ENCODE peak calls at places on chromosomes 7 and 10, in five cellular contexts. H is GM23338; D is CD8-positive, alpha-beta memory T cell; W is transverse colon; Q is Peyer's patch. P is an unnamed sample.

GRCh38 chr10:92848441-92849233 is at the start of gene EXOC6:
- DNase-seq in W (peak; percentile 86), H (peak; percentile 85), Q (peak; percentile 93), D (peak; percentile 81), P (peak; percentile 87)

GRCh38 chr10:102678842-102679289 is 34.6 kb downstream of the TRIM8 start:
- DNase-seq in H (peak; percentile 93), Q (peak; percentile 85), W (peak; percentile 71), D (no peak), P (peak; percentile 57)

GRCh38 chr7:55552320-55553086 is 19.8 kb downstream of the VOPP1 start:
- DNase-seq in H (no peak), W (peak; percentile 70), D (no peak), Q (peak; percentile 81), P (peak; percentile 88)

GRCh38 chr7:36441344-36442022 is 51.8 kb downstream of the ANLN start:
- DNase-seq in W (no peak), D (no peak), H (peak; percentile 57), Q (no peak), P (no peak)

GRCh38 chr10:132757171-132757570 is 28.8 kb downstream of the NKX6-2 start:
- DNase-seq in Q (no peak), D (no peak), W (no peak), H (no peak), P (no peak)

GRCh38 chr10:30353851-30354250 is 4.8 kb upstream of the MTPAP start:
- DNase-seq in Q (no peak), H (no peak), W (no peak), D (no peak), P (no peak)

GRCh38 chr7:34107306-34107705 is 202.0 kb downstream of the BMPER start:
- DNase-seq in Q (no peak), D (no peak), W (no peak), H (no peak), P (no peak)

GRCh38 chr10:129949411-129950335 is 14.4 kb downstream of the EBF3 start:
- DNase-seq in Q (peak; percentile 40), D (no peak), W (no peak), H (peak; percentile 77), P (no peak)

GRCh38 chr10:21278491-21279216 is 246.8 kb downstream of the SKIDA1 start:
- DNase-seq in Q (peak; percentile 93), W (peak; percentile 88), D (peak; percentile 12), H (peak; percentile 98), P (peak; percentile 70)

GRCh38 chr7:44306608-44307007 is 18.8 kb downstream of the CAMK2B start:
- DNase-seq in D (no peak), W (no peak), H (no peak), Q (no peak), P (no peak)

GRCh38 chr7:82109288-82109687 is 334.3 kb downstream of the CACNA2D1 start:
- DNase-seq in W (no peak), H (no peak), Q (no peak), D (no peak), P (no peak)

GRCh38 chr7:137978464-137979237 is 23.2 kb downstream of the CREB3L2 start:
- DNase-seq in D (no peak), H (no peak), Q (peak; percentile 61), W (peak; percentile 41), P (no peak)

GRCh38 chr10:89100680-89101079 is 106.4 kb downstream of the CH25H start:
- DNase-seq in D (no peak), W (no peak), Q (no peak), H (no peak), P (no peak)

GRCh38 chr7:80498481-80499349 is 13.1 kb downstream of the GNAT3 start:
- DNase-seq in D (no peak), W (no peak), H (no peak), Q (no peak), P (no peak)

GRCh38 chr7:117132385-117133120 is 179.3 kb downstream of the ST7 start:
- DNase-seq in Q (no peak), W (no peak), H (no peak), D (no peak), P (no peak)

GRCh38 chr10:95244152-95244551 is 46.7 kb downstream of the PDLIM1 start:
- DNase-seq in D (no peak), Q (no peak), H (no peak), W (no peak), P (no peak)

GRCh38 chr10:119408969-119409371 is 133.5 kb downstream of the RGS10 start:
- DNase-seq in H (no peak), D (no peak), Q (no peak), W (no peak), P (no peak)

GRCh38 chr7:23931633-23932032 is 221.6 kb downstream of the STK31 start:
- DNase-seq in H (no peak), Q (no peak), D (no peak), W (no peak), P (no peak)

GRCh38 chr7:3254718-3255117 is 46.3 kb upstream of the SDK1 start:
- DNase-seq in H (no peak), D (no peak), W (no peak), Q (no peak), P (no peak)

GRCh38 chr10:103448751-103449150 is 3.4 kb downstream of the CALHM2 start:
- DNase-seq in H (no peak), W (peak; percentile 38), D (no peak), Q (peak; percentile 62), P (no peak)

GRCh38 chr10:983951-984705 is 4.1 kb upstream of the GTPBP4 start:
- DNase-seq in D (no peak), H (no peak), W (no peak), Q (peak; percentile 46), P (peak; percentile 84)

GRCh38 chr10:125122566-125122965 is 37.8 kb downstream of the CTBP2 start:
- DNase-seq in W (no peak), D (no peak), Q (no peak), H (no peak), P (no peak)

GRCh38 chr10:101573885-101574284 is 14.2 kb downstream of the POLL start:
- DNase-seq in D (no peak), W (no peak), Q (no peak), H (no peak), P (no peak)

GRCh38 chr10:129373231-129373630 is 93.8 kb upstream of the MGMT start:
- DNase-seq in Q (no peak), H (no peak), W (no peak), D (no peak), P (no peak)

GRCh38 chr7:116632349-116632748 is 39.6 kb upstream of the MET start:
- DNase-seq in W (no peak), D (no peak), H (no peak), Q (no peak), P (no peak)

GRCh38 chr10:114261116-114261515 is 22.1 kb downstream of the VWA2 start:
- DNase-seq in D (no peak), W (no peak), Q (no peak), H (no peak), P (no peak)

GRCh38 chr10:101710064-101710695 is 15.2 kb upstream of the FBXW4 start:
- DNase-seq in W (no peak), Q (no peak), D (no peak), H (peak; percentile 52), P (no peak)

GRCh38 chr7:43880596-43880995 is 11.3 kb upstream of the MRPS24 start:
- DNase-seq in H (peak; percentile 24), Q (no peak), D (no peak), W (no peak), P (no peak)

GRCh38 chr10:99374526-99374925 is 45.4 kb downstream of the CNNM1 start:
- DNase-seq in H (no peak), D (no peak), W (no peak), Q (no peak), P (no peak)

GRCh38 chr7:117134885-117135552 is 181.7 kb downstream of the ST7 start:
- DNase-seq in D (no peak), Q (no peak), H (no peak), W (no peak), P (no peak)

GRCh38 chr10:98169379-98169778 is 34.9 kb downstream of the R3HCC1L start:
- DNase-seq in Q (no peak), D (no peak), H (no peak), W (no peak), P (no peak)

GRCh38 chr7:28479507-28479947 is 67.2 kb downstream of the CREB5 start:
- DNase-seq in W (no peak), D (no peak), H (no peak), Q (no peak), P (no peak)

GRCh38 chr7:74519395-74519794 is 65.7 kb downstream of the GTF2IRD1 start:
- DNase-seq in W (no peak), Q (no peak), D (no peak), H (no peak), P (no peak)

GRCh38 chr7:116672596-116673503 is 854 bp downstream of the MET start:
- DNase-seq in W (peak; percentile 26), D (no peak), Q (no peak), H (peak; percentile 60), P (peak; percentile 25)

GRCh38 chr10:33596411-33596810 is 261.9 kb upstream of the NRP1 start:
- DNase-seq in H (no peak), Q (no peak), W (no peak), D (no peak), P (no peak)

GRCh38 chr7:11749629-11750028 is 82.4 kb downstream of the THSD7A start:
- DNase-seq in D (no peak), Q (no peak), H (no peak), W (no peak), P (peak; percentile 7)

GRCh38 chr7:107167483-107168232 is 1.1 kb upstream of the HBP1 start:
- DNase-seq in D (peak; percentile 55), Q (no peak), H (peak; percentile 78), W (no peak), P (peak; percentile 79)

GRCh38 chr10:125593644-125594043 is 89.3 kb downstream of the TEX36 start:
- DNase-seq in W (no peak), H (no peak), Q (no peak), D (no peak), P (no peak)

GRCh38 chr10:90136731-90137316 is 435.4 kb downstream of the KIF20B start:
- DNase-seq in H (peak; percentile 48), D (no peak), Q (no peak), W (no peak), P (no peak)

GRCh38 chr10:44978570-44979280 is at the start of gene DEPP1:
- DNase-seq in W (peak; percentile 94), D (no peak), Q (peak; percentile 93), H (peak; percentile 93), P (peak; percentile 87)
- H3K4me3 ChIP-seq in W (peak within 1 kb of the TSS; percentile 59), D (no peak within 1 kb of the TSS), Q (peak within 1 kb of the TSS; percentile 25), H (peak within 1 kb of the TSS; percentile 34), P (peak within 1 kb of the TSS; percentile 30)

GRCh38 chr7:47601119-47601880 is 19.4 kb upstream of the TNS3 start:
- DNase-seq in H (no peak), Q (no peak), W (no peak), D (no peak), P (no peak)
- H3K27ac ChIP-seq in H (no peak overlapping the region), Q (no peak overlapping the region), W (no peak overlapping the region), D (no peak overlapping the region), P (no peak overlapping the region)

DNA sequence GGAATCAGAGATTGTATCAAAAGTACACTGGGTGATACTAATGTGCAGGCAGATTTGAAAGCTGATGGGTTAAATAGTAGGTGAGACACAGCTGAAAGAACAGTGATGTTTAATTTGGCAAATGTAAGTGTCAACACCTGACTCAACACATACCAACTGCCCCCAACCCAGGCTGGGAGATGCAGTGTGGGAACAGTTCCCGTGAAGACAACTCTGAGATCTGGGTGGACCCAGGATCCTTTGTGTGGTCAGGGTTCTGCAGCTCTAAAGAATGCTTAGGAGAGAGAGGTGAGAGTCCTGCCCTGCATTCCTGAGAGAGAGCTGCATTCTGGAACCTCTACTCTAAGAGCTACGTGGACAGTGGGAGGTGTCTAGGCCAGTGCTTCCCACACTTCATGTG is 479.7 kb downstream of the RPS24 start:
- DNase-seq in D (no peak), H (no peak), W (no peak), Q (no peak), P (no peak)
- H3K4me3 ChIP-seq in D (no peak overlapping the region), H (no peak overlapping the region), W (no peak overlapping the region), Q (no peak overlapping the region), P (no peak overlapping the region)

GRCh38 chr10:86506499-86506898 is 15.1 kb downstream of the WAPL start:
- DNase-seq in W (no peak), D (no peak), Q (no peak), H (no peak), P (no peak)
- H3K27ac ChIP-seq in W (no peak overlapping the region), D (no peak overlapping the region), Q (no peak overlapping the region), H (peak overlapping the region; percentile 64), P (no peak overlapping the region)